ENCODE peak calls at places on chromosomes 11 and 22, in four cellular contexts. D, O, K and S are unnamed samples.

GRCh38 chr22:21694795-21695431 is 29.1 kb downstream of the PPIL2 start:
- DNase-seq in D (no peak), O (no peak), K (no peak), S (no peak)

GRCh38 chr11:107856981-107857517 is 1.5 kb downstream of the SLC35F2 start:
- DNase-seq in D (no peak), O (no peak), K (peak; percentile 79), S (no peak)

GRCh38 chr11:34492806-34493414 is 20.7 kb downstream of the ELF5 start:
- DNase-seq in D (peak; percentile 33), O (peak; percentile 48), K (no peak), S (peak; percentile 71)

GRCh38 chr11:21894492-21894891 is 298.4 kb upstream of the ANO5 start:
- DNase-seq in D (no peak), O (no peak), K (no peak), S (no peak)

GRCh38 chr22:27687984-27688545 is 113.5 kb downstream of the MN1 start:
- DNase-seq in D (no peak), O (peak; percentile 23), K (no peak), S (peak; percentile 49)

GRCh38 chr11:65016705-65017104 is 2.7 kb downstream of the ARL2 start:
- DNase-seq in D (no peak), O (no peak), K (no peak), S (no peak)

GRCh38 chr11:70522613-70523311 is 124.4 kb downstream of the CTTN start:
- DNase-seq in D (peak; percentile 8), O (peak; percentile 22), K (no peak), S (no peak)

GRCh38 chr11:64642418-64642735 is 51.4 kb downstream of the SLC22A12 start:
- DNase-seq in D (no peak), O (no peak), K (no peak), S (no peak)

GRCh38 chr11:93403930-93404329 is 73.4 kb downstream of the DEUP1 start:
- DNase-seq in D (no peak), O (no peak), K (no peak), S (no peak)

GRCh38 chr11:12226093-12226492 is 115.7 kb downstream of the MICAL2 start:
- DNase-seq in D (no peak), O (no peak), K (no peak), S (no peak)

GRCh38 chr11:77589521-77590193 is at the start of gene AQP11:
- DNase-seq in D (peak; percentile 41), O (peak; percentile 89), K (peak; percentile 94), S (peak; percentile 76)

GRCh38 chr22:32992821-32993220 is 65.4 kb downstream of the SYN3 start:
- DNase-seq in D (no peak), O (no peak), K (no peak), S (no peak)

GRCh38 chr22:45905924-45906865 is 70.8 kb downstream of the WNT7B start:
- DNase-seq in D (no peak), O (peak; percentile 72), K (no peak), S (peak; percentile 71)

GRCh38 chr11:118088531-118088930 is 1.8 kb upstream of the SMIM35 start:
- DNase-seq in D (no peak), O (no peak), K (peak; percentile 75), S (no peak)

GRCh38 chr11:9092846-9093778 is 1.7 kb upstream of the SCUBE2 start:
- DNase-seq in D (no peak), O (no peak), K (no peak), S (peak; percentile 6)

GRCh38 chr11:130726234-130726559 is 190.1 kb downstream of the SNX19 start:
- DNase-seq in D (no peak), O (peak; percentile 87), K (no peak), S (peak; percentile 47)

GRCh38 chr11:46686886-46687810 is 13.3 kb downstream of the ARHGAP1 start:
- DNase-seq in D (no peak), O (peak; percentile 85), K (no peak), S (peak; percentile 91)

GRCh38 chr11:43937434-43938411 is 4.7 kb upstream of the C11orf96 start:
- DNase-seq in D (no peak), O (peak; percentile 81), K (no peak), S (peak; percentile 79)

GRCh38 chr11:64358907-64359711 is at the start of gene RPS6KA4:
- DNase-seq in D (peak; percentile 50), O (peak; percentile 64), K (no peak), S (peak; percentile 50)

GRCh38 chr22:40325315-40325714 is 21.0 kb upstream of the ADSL start:
- DNase-seq in D (peak; percentile 43), O (no peak), K (no peak), S (no peak)

GRCh38 chr11:29534831-29535230 is 482.0 kb downstream of the KCNA4 start:
- DNase-seq in D (no peak), O (peak; percentile 37), K (no peak), S (peak; percentile 30)

GRCh38 chr11:104254347-104254746 is 90.4 kb upstream of the PDGFD start:
- DNase-seq in D (peak; percentile 27), O (peak; percentile 49), K (no peak), S (peak; percentile 62)

GRCh38 chr11:134086376-134086775 is 17.5 kb downstream of the JAM3 start:
- DNase-seq in D (no peak), O (no peak), K (no peak), S (no peak)

GRCh38 chr22:24492391-24492790 is 2.7 kb upstream of the UPB1 start:
- DNase-seq in D (no peak), O (no peak), K (no peak), S (no peak)

GRCh38 chr22:37303821-37304274 is 21.5 kb downstream of the CYTH4 start:
- DNase-seq in D (peak; percentile 32), O (peak; percentile 92), K (no peak), S (peak; percentile 91)

GRCh38 chr22:18065256-18065655 is 12.5 kb upstream of the PEX26 start:
- DNase-seq in D (no peak), O (no peak), K (no peak), S (no peak)

GRCh38 chr22:22865311-22866072 is 22.1 kb upstream of the IGLL5 start:
- DNase-seq in D (peak; percentile 60), O (no peak), K (no peak), S (peak; percentile 4)

GRCh38 chr11:92552942-92553341 is 328.3 kb downstream of the FAT3 start:
- DNase-seq in D (no peak), O (no peak), K (no peak), S (peak; percentile 4)

GRCh38 chr11:95014184-95014821 is 10.8 kb upstream of the KDM4E start:
- DNase-seq in D (no peak), O (no peak), K (no peak), S (no peak)

GRCh38 chr11:130070829-130071205 is 1.1 kb downstream of the APLP2 start:
- DNase-seq in D (no peak), O (peak; percentile 31), K (peak; percentile 28), S (peak; percentile 32)

GRCh38 chr11:9266132-9266736 is 1.1 kb upstream of the DENND5A start:
- DNase-seq in D (no peak), O (no peak), K (no peak), S (no peak)

GRCh38 chr11:17979770-17980371 is 33.0 kb downstream of the SERGEF start:
- DNase-seq in D (peak; percentile 43), O (no peak), K (no peak), S (peak; percentile 23)

GRCh38 chr11:134063096-134063495 is 5.8 kb upstream of the JAM3 start:
- DNase-seq in D (no peak), O (no peak), K (no peak), S (no peak)

GRCh38 chr11:3160252-3161031 is 4.7 kb downstream of the OSBPL5 start:
- DNase-seq in D (peak; percentile 30), O (peak; percentile 92), K (peak; percentile 87), S (peak; percentile 91)